ENCODE peak calls at places on chromosomes 6 and 20, in five cellular contexts. F is tibial nerve, J is ovary, A is HepG2, O is SK-N-SH. D is an unnamed sample. For H3K4me1, the result is how much of the 10 kb centered on the place peaks cover.

GRCh38 chr6:20333870-20334269 is 67.8 kb upstream of the E2F3 start:
- DNase-seq in F (no peak), J (no peak), A (no peak), O (no peak), D (no peak)

GRCh38 chr20:33719277-33719988 is 677 bp downstream of the PXMP4 start:
- DNase-seq in F (no peak), J (no peak), A (no peak), O (no peak), D (no peak)

GRCh38 chr6:147448212-147448611 is 60.3 kb upstream of the SAMD5 start:
- DNase-seq in F (no peak), J (no peak), A (no peak), O (no peak), D (peak)

GRCh38 chr6:82270791-82271392 is 23.3 kb upstream of the IBTK start:
- DNase-seq in F (no peak), J (no peak), A (peak), O (peak), D (no peak)

GRCh38 chr20:34570859-34571306 is 12.4 kb downstream of the MAP1LC3A start:
- DNase-seq in F (no peak), J (no peak), A (no peak), O (no peak), D (no peak)

GRCh38 chr6:39933669-39934059 is 598 bp downstream of the MOCS1 start:
- DNase-seq in F (no peak), J (no peak), A (peak), O (no peak), D (no peak)

GRCh38 chr6:138038148-138038870 is 68.9 kb downstream of the PERP start:
- DNase-seq in F (no peak), J (no peak), A (no peak), O (no peak), D (no peak)

GRCh38 chr20:37265152-37265551 is 3.5 kb upstream of the GHRH start:
- DNase-seq in F (no peak), J (no peak), A (no peak), O (no peak), D (no peak)

GRCh38 chr6:32483968-32484613 is 44.4 kb downstream of the HLA-DRA start:
- DNase-seq in F (no peak), J (no peak), A (no peak), O (no peak), D (no peak)

GRCh38 chr6:50966986-50967385 is 148.3 kb downstream of the TFAP2B start:
- DNase-seq in F (no peak), J (no peak), A (no peak), O (no peak), D (no peak)

GRCh38 chr6:99590728-99591672 is 15.6 kb upstream of the PRDM13 start:
- DNase-seq in F (no peak), J (no peak), A (no peak), O (peak), D (no peak)

GRCh38 chr6:40640591-40641293 is 53.6 kb upstream of the LRFN2 start:
- DNase-seq in F (peak), J (peak), A (no peak), O (no peak), D (no peak)

GRCh38 chr6:108492131-108492766 is 68.5 kb upstream of the FOXO3 start:
- DNase-seq in F (peak), J (no peak), A (peak), O (peak), D (no peak)

DNA sequence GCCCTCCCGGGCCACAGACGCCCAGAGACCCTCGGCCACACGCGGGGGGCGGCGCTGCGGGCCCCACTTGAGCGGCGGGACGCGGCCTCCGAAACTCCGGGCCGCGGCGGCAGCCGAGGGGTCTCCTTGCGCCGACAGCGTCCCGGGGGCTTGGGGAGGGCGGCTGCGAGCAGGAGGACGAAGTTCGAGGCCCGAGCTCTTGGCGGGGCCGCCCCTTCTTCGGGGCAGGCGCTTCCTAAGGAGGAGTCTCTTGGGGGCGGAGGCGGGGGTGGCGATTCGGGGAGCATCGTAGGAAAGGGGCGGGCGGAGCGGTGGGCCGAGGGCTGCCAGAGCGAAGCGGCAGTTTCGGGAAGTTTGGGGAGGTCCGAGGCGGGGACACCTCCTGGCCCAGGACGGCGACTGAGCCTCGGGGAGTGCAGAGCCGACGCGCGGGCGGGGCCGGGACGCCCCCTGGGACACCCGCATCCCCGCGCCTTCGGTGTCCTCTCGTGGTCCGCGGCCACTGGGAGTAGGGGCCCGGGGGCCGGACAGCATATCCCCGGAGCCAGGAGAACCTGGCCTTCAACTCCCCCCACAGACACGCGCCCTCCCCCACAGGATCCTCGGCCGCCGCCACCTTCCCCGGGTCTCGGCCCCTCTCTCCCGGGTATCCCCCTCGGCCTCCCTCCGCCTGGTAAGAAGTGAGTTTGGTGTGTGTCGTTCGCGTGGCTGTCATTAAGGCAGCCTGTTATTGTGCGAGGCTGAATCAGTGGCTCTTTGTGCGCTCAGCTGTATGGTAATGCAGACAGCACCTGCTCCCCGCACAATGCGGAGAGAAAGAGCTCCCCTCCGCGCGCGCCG is 613 bp upstream of the DLL1 start:
- DNase-seq in F (peak), J (no peak), A (no peak), O (peak), D (peak)
- TF ChIP-seq EP300 in F (no peak), J (no peak), A (no peak), O (no peak), D (no peak)

DNA sequence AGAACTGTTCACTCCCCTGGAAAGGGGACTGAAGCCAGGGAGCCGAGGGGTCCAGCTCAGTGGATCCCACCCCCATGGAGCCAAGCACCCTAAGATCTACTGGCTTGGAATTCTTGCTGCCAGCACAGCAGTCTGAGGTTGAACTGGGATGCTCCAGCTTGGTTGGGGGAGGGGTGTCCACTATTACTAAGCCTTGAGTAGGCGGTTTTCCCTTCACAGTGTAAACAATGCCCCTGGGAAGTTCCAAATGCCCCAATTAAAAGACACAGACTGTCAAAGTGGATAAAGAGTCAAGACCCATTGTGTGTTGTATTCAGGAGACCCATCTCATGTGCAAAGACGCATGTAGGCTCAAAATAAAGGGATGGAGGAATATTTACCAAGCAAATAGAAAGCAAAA is 150.2 kb downstream of the LPA start:
- DNase-seq in F (no peak), J (no peak), A (no peak), O (no peak), D (no peak)
- TF ChIP-seq CTCF in F (no peak), J (no peak), A (no peak), O (no peak), D (no peak)

GRCh38 chr6:28315628-28316027 is 20.3 kb downstream of the ZSCAN31 start:
- DNase-seq in F (no peak), J (no peak), A (no peak), O (peak), D (no peak)

GRCh38 chr6:28312939-28313338 is 23.0 kb downstream of the ZSCAN31 start:
- DNase-seq in F (no peak), J (no peak), A (no peak), O (no peak), D (no peak)

DNA sequence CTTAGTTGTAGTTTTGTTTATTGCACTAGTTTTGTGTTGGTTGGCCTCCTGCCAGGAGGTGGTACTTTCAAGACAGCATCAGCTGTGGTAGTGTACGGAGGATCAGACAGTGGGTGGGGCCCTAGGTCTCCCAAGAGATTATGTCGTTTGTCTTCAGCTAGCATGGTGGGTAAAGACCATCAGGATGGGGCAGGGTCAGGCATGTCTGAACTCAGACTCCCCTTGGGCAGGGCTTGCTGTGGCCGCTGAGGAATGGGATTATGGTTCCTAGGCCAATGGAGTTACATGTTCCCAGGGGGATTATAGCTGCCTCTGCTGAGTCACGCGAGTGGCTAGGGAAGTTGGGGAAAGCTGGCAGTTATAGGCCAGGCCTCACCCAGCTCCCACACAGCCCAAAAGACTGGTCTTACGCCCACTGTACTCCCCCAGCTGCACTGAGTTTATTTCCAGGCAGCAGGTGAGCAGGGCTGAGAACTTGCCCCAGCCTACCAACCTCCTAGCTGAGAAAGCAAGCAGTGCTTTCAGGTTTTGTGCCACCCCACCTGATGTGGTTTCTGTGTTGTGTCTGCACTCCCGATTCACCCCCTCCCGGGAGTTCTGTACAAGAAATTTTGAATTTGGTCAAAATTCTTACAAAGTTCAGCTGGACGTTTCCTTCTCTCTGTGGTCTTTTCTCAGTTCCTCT is 24.7 kb downstream of the ZSCAN31 start:
- DNase-seq in F (no peak), J (no peak), A (no peak), O (no peak), D (no peak)
- H3K4me1 ChIP-seq in F (under half), J (under half), A (under half), O (under half), D (under half)

GRCh38 chr6:158039571-158040050 is 57.9 kb downstream of the SYNJ2 start:
- DNase-seq in F (no peak), J (no peak), A (peak), O (no peak), D (no peak)

GRCh38 chr6:158040804-158041347 is 59.2 kb downstream of the SYNJ2 start:
- DNase-seq in F (no peak), J (no peak), A (no peak), O (no peak), D (no peak)

GRCh38 chr6:158041370-158041769 is 59.7 kb downstream of the SYNJ2 start:
- DNase-seq in F (no peak), J (no peak), A (no peak), O (no peak), D (no peak)

GRCh38 chr6:158039178-158039557 is 57.5 kb downstream of the SYNJ2 start:
- DNase-seq in F (no peak), J (no peak), A (no peak), O (no peak), D (no peak)

GRCh38 chr6:158040051-158040803 is 58.6 kb downstream of the SYNJ2 start:
- DNase-seq in F (no peak), J (peak), A (peak), O (peak), D (no peak)
- TF ChIP-seq EP300 in F (peak), J (no peak), A (peak), O (no peak), D (no peak)

DNA sequence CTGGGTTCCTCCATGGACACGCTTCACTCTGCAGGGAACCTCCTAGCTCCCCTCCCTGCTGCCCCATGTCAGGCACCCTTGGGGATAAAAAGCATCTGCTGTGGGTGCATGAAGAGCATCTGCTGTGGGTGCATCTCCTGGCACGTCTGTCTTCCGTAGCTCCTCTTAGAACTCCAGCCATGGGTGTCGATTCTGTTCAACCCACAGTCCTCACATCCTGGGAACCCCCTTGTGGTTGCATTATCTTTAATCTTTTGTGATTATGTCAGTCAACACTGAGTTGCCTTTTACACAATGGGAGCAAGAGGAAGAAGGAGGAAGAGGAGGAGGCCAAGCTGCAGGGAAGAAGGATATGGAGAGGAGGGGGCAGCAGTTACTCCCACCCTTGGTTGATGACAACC is 24.1 kb upstream of the CCR6 start:
- DNase-seq in F (no peak), J (no peak), A (no peak), O (no peak), D (no peak)
- TF ChIP-seq CTCF in F (no peak), J (no peak), A (no peak), O (no peak), D (no peak)

GRCh38 chr6:17865243-17865642 is 122.2 kb downstream of the KIF13A start:
- DNase-seq in F (no peak), J (no peak), A (no peak), O (no peak), D (no peak)
- H3K4me1 ChIP-seq in F (under half), J (under half), A (under half), O (under half), D (half or more)

GRCh38 chr6:162785632-162786242 is 58.0 kb downstream of the PACRG start:
- DNase-seq in F (no peak), J (no peak), A (peak), O (no peak), D (no peak)
- TF ChIP-seq EP300 in F (no peak), J (no peak), A (no peak), O (no peak), D (no peak)

GRCh38 chr20:1368448-1369199 is 24.2 kb downstream of the FKBP1A start:
- DNase-seq in F (no peak), J (no peak), A (no peak), O (no peak), D (no peak)
- TF ChIP-seq CTCF in F (no peak), J (no peak), A (no peak), O (no peak), D (no peak)

GRCh38 chr20:53975761-53976160 is 94.6 kb downstream of the BCAS1 start:
- DNase-seq in F (no peak), J (no peak), A (peak), O (no peak), D (no peak)

GRCh38 chr20:53978497-53978896 is 91.9 kb downstream of the BCAS1 start:
- DNase-seq in F (no peak), J (no peak), A (no peak), O (no peak), D (no peak)

GRCh38 chr20:53974785-53975555 is 95.4 kb downstream of the BCAS1 start:
- DNase-seq in F (no peak), J (no peak), A (no peak), O (no peak), D (no peak)

GRCh38 chr20:53980101-53980500 is 90.3 kb downstream of the BCAS1 start:
- DNase-seq in F (no peak), J (no peak), A (no peak), O (no peak), D (no peak)

DNA sequence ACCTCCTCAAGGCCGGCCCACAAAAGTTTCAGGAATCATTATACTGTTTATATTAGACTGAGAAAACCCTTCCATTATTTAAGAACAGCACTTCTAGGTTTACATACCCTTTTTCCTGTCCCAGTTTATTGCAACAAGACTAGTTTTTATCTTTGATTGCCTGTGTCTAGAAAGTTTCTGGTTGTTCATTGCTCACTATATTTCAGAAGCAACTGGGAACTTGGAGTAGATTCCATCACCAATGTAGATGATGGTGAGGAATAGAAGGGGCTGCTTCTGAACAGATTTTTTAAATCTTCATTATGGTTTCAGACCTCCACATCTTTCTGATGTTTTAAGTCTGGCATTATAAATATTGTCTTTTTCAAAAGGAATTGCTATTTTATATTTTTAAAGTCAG is 93.0 kb downstream of the BCAS1 start:
- DNase-seq in F (no peak), J (no peak), A (no peak), O (no peak), D (no peak)
- H3K4me1 ChIP-seq in F (under half), J (under half), A (under half), O (under half), D (under half)

D was measured in stomach.